ENCODE peak calls at places on chromosomes 1 and 21, in seven cellular contexts. U is glutamatergic neuron; B is MM.1S; C is fibroblast of lung; L is astrocyte of the spinal cord; K is GM10248; N is CD4-positive, alpha-beta T cell. J is an unnamed sample.

GRCh38 chr1:231315887-231316286 is 21.8 kb downstream of the EXOC8 start:
- DNase-seq in U (peak; percentile 38), C (peak; percentile 24), L (peak; percentile 11), B (peak; percentile 56), N (peak; percentile 23), K (peak; percentile 58), J (no peak)

GRCh38 chr1:2229032-2229920 is 1.2 kb downstream of the SKI start:
- DNase-seq in L (peak; percentile 55), B (peak; percentile 43), C (peak; percentile 93), K (peak; percentile 56), U (no peak), N (peak; percentile 56), J (no peak)

GRCh38 chr21:36699026-36699545 is at the start of gene SIM2:
- DNase-seq in C (no peak), N (no peak), U (peak; percentile 66), B (no peak), K (peak; percentile 19), L (no peak), J (peak; percentile 25)

GRCh38 chr21:42369821-42370220 is 3.5 kb upstream of the TFF1 start:
- DNase-seq in K (no peak), N (no peak), C (no peak), L (no peak), B (no peak), U (peak; percentile 11), J (no peak)

GRCh38 chr1:59707216-59707615 is 107.5 kb upstream of the HOOK1 start:
- DNase-seq in N (no peak), L (peak; percentile 95), B (no peak), U (no peak), K (no peak), C (peak; percentile 98), J (no peak)

GRCh38 chr1:4557949-4558348 is 96.5 kb upstream of the AJAP1 start:
- DNase-seq in C (no peak), K (no peak), N (no peak), B (no peak), U (no peak), L (no peak), J (no peak)

GRCh38 chr1:214337536-214337935 is 56.6 kb downstream of the SMYD2 start:
- DNase-seq in L (peak; percentile 84), U (no peak), C (peak; percentile 52), K (no peak), N (no peak), B (no peak), J (no peak)

GRCh38 chr1:80417651-80418050 is 1383.1 kb upstream of the ADGRL2 start:
- DNase-seq in K (no peak), U (no peak), B (no peak), C (peak; percentile 19), N (no peak), L (peak; percentile 45), J (no peak)

GRCh38 chr1:178275553-178275952 is 181.6 kb downstream of the RASAL2 start:
- DNase-seq in U (no peak), N (no peak), L (peak; percentile 5), C (no peak), B (no peak), K (no peak), J (no peak)

GRCh38 chr1:116664366-116664983 is 3.1 kb downstream of the IGSF3 start:
- DNase-seq in K (no peak), C (no peak), N (no peak), B (no peak), L (no peak), U (no peak), J (no peak)

GRCh38 chr1:213276236-213276635 is 225.2 kb downstream of the RPS6KC1 start:
- DNase-seq in C (no peak), L (no peak), K (no peak), B (no peak), U (no peak), N (no peak), J (no peak)

GRCh38 chr1:48960304-48960703 is 183.6 kb upstream of the BEND5 start:
- DNase-seq in L (no peak), B (no peak), C (no peak), N (no peak), U (no peak), K (no peak), J (no peak)

GRCh38 chr1:58769809-58770345 is 14.0 kb downstream of the JUN start:
- DNase-seq in C (no peak), K (no peak), B (no peak), N (no peak), L (no peak), U (no peak), J (no peak)

GRCh38 chr1:53091841-53092645 is 30.0 kb downstream of the PODN start:
- DNase-seq in L (no peak), B (no peak), C (no peak), U (peak; percentile 12), K (no peak), N (no peak), J (no peak)

GRCh38 chr1:246161626-246162025 is 345.5 kb downstream of the SMYD3 start:
- DNase-seq in C (peak; percentile 87), K (no peak), N (no peak), B (no peak), U (no peak), L (peak; percentile 61), J (no peak)

GRCh38 chr1:30684881-30685795 is 38.2 kb downstream of the MATN1 start:
- DNase-seq in L (no peak), B (no peak), U (peak; percentile 71), N (peak; percentile 21), K (no peak), C (no peak), J (peak; percentile 36)

GRCh38 chr1:213564215-213564659 is 423.5 kb upstream of the PROX1 start:
- DNase-seq in N (no peak), C (no peak), B (peak; percentile 34), K (no peak), L (no peak), U (no peak), J (no peak)

GRCh38 chr1:1001631-1002300 is 1.9 kb upstream of the HES4 start:
- DNase-seq in B (no peak), C (peak; percentile 53), N (peak; percentile 65), K (peak; percentile 90), U (peak; percentile 86), L (peak; percentile 46), J (peak; percentile 83)

GRCh38 chr1:207897188-207897587 is 13.7 kb downstream of the CD34 start:
- DNase-seq in N (no peak), L (peak; percentile 18), U (no peak), K (no peak), B (peak; percentile 33), C (peak; percentile 44), J (no peak)

GRCh38 chr21:43623588-43623987 is 35.7 kb downstream of the HSF2BP start:
- DNase-seq in L (no peak), C (no peak), N (no peak), U (no peak), K (no peak), B (no peak), J (no peak)

GRCh38 chr21:43619344-43619743 is 39.9 kb downstream of the HSF2BP start:
- DNase-seq in L (no peak), K (no peak), C (no peak), B (no peak), N (no peak), U (no peak), J (no peak)

GRCh38 chr21:43622796-43623195 is 36.5 kb downstream of the HSF2BP start:
- DNase-seq in U (no peak), B (no peak), K (no peak), L (no peak), N (no peak), C (no peak), J (no peak)

GRCh38 chr21:43618940-43619339 is 40.3 kb downstream of the HSF2BP start:
- DNase-seq in U (no peak), L (no peak), C (no peak), B (no peak), K (no peak), N (no peak), J (no peak)

DNA sequence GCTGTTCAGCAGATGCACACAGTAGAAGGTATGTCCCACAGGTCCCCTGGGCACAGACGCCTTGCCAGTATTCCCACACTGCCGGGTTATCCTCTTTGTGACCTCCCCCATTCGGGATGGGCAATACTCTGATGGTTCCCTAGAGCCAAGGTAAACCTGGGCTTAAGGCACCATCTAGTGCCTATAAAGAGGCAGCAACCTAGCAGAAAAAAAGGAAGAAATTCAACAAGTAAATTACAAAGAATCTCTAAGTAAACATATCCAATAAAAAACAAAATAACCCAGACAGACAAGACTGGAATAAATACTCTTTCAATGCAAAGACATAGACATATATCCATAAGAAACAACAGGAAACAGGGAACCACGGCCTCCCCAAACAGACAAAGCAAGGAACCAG is 39.4 kb downstream of the HSF2BP start:
- DNase-seq in N (no peak), B (no peak), L (no peak), U (no peak), C (no peak), K (no peak), J (no peak)
- TF ChIP-seq CTCF in N (no peak), B (peak; percentile 29), L (no peak), U (no peak), C (no peak), K (no peak), J (peak; percentile 37)

GRCh38 chr21:43825936-43826622 is 36.7 kb downstream of the RRP1 start:
- DNase-seq in N (no peak), K (no peak), U (no peak), B (no peak), C (no peak), L (no peak), J (no peak)
- TF ChIP-seq CTCF in N (no peak), K (no peak), U (no peak), B (no peak), C (no peak), L (peak; percentile 31), J (peak; percentile 38)

DNA sequence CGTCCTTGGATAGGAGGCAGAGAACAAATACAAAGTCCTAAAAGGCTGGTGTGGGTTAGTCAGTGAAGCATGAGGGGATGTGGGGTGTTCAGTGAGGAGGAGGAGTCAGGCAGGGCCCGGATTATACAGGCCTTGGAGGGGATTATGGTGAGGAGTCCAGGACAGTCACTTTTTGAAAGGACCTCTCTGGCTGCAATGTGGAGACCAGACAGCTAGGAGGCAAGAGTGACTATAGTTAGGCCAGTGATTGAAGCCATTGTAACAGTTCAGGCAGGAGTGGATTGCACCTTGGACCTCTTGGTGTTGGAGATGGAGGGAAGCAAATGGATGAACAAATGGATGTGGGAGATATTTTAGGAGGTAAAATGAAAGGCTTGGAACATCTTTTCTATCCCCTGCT is 115.8 kb downstream of the C1orf94 start:
- DNase-seq in K (no peak), B (no peak), L (no peak), U (no peak), N (no peak), C (no peak), J (no peak)
- TF ChIP-seq CTCF in K (no peak), B (no peak), L (no peak), U (no peak), N (no peak), C (no peak), J (no peak)

GRCh38 chr1:100387644-100388350 is 35.5 kb downstream of the CDC14A start:
- DNase-seq in C (peak; percentile 28), U (no peak), N (no peak), B (no peak), L (peak; percentile 17), K (no peak), J (no peak)

GRCh38 chr1:100387209-100387608 is 34.9 kb downstream of the CDC14A start:
- DNase-seq in L (peak; percentile 55), C (peak; percentile 19), K (peak; percentile 17), N (no peak), U (no peak), B (peak; percentile 42), J (no peak)

GRCh38 chr1:100380635-100381034 is 28.3 kb downstream of the CDC14A start:
- DNase-seq in U (no peak), L (no peak), N (no peak), K (no peak), C (no peak), B (no peak), J (no peak)

GRCh38 chr1:100382657-100383056 is 30.4 kb downstream of the CDC14A start:
- DNase-seq in N (no peak), U (no peak), C (no peak), K (no peak), L (no peak), B (no peak), J (no peak)

GRCh38 chr1:100383743-100384405 is 31.6 kb downstream of the CDC14A start:
- DNase-seq in C (no peak), U (no peak), N (no peak), L (no peak), K (no peak), B (no peak), J (no peak)
- TF ChIP-seq CTCF in C (no peak), U (no peak), N (no peak), L (no peak), K (no peak), B (no peak), J (no peak)